ENCODE peak calls at places on chromosomes 6 and 20, in four cellular contexts. One of them, this sample, is unnamed.

GRCh38 chr6:50819906-50820589 is 1.4 kb downstream of the TFAP2B start:
- DNase-seq in glutamatergic neuron: no peak
- DNase-seq in AG09319: no peak
- DNase-seq in stimulated activated CD4-positive, alpha-beta T cell treated with anti-CD3 and anti-CD28 coated beads, Interleukin-4, amount 100 ng/mL, for 4 hours: no peak
- DNase-seq in this sample: no peak

GRCh38 chr6:4364172-4364571 is 228.8 kb upstream of the ECI2 start:
- DNase-seq in glutamatergic neuron: no peak
- DNase-seq in AG09319: no peak
- DNase-seq in stimulated activated CD4-positive, alpha-beta T cell treated with anti-CD3 and anti-CD28 coated beads, Interleukin-4, amount 100 ng/mL, for 4 hours: no peak
- DNase-seq in this sample: no peak

GRCh38 chr20:25254986-25255680 is 7.2 kb downstream of the PYGB start:
- DNase-seq in glutamatergic neuron: no peak
- DNase-seq in AG09319: no peak
- DNase-seq in stimulated activated CD4-positive, alpha-beta T cell treated with anti-CD3 and anti-CD28 coated beads, Interleukin-4, amount 100 ng/mL, for 4 hours: no peak
- DNase-seq in this sample: no peak

GRCh38 chr20:36974660-36975059 is 23.2 kb upstream of the SAMHD1 start:
- DNase-seq in glutamatergic neuron: no peak
- DNase-seq in AG09319: no peak
- DNase-seq in stimulated activated CD4-positive, alpha-beta T cell treated with anti-CD3 and anti-CD28 coated beads, Interleukin-4, amount 100 ng/mL, for 4 hours: no peak
- DNase-seq in this sample: no peak

GRCh38 chr6:15997751-15998388 is 131.0 kb upstream of the MYLIP start:
- DNase-seq in glutamatergic neuron: no peak
- DNase-seq in AG09319: no peak
- DNase-seq in stimulated activated CD4-positive, alpha-beta T cell treated with anti-CD3 and anti-CD28 coated beads, Interleukin-4, amount 100 ng/mL, for 4 hours: no peak
- DNase-seq in this sample: no peak

GRCh38 chr6:36844232-36845170 is 5.3 kb upstream of the CPNE5 start:
- DNase-seq in glutamatergic neuron: no peak
- DNase-seq in AG09319: no peak
- DNase-seq in stimulated activated CD4-positive, alpha-beta T cell treated with anti-CD3 and anti-CD28 coated beads, Interleukin-4, amount 100 ng/mL, for 4 hours: no peak
- DNase-seq in this sample: no peak

GRCh38 chr6:100267721-100268123 is 197.0 kb downstream of the SIM1 start:
- DNase-seq in glutamatergic neuron: no peak
- DNase-seq in AG09319: no peak
- DNase-seq in stimulated activated CD4-positive, alpha-beta T cell treated with anti-CD3 and anti-CD28 coated beads, Interleukin-4, amount 100 ng/mL, for 4 hours: no peak
- DNase-seq in this sample: no peak

GRCh38 chr6:82396964-82397761 is 33.5 kb downstream of the TPBG start:
- DNase-seq in glutamatergic neuron: no peak
- DNase-seq in AG09319: peak
- DNase-seq in stimulated activated CD4-positive, alpha-beta T cell treated with anti-CD3 and anti-CD28 coated beads, Interleukin-4, amount 100 ng/mL, for 4 hours: no peak
- DNase-seq in this sample: no peak

GRCh38 chr6:109340811-109341210 is 41.5 kb downstream of the CD164 start:
- DNase-seq in glutamatergic neuron: no peak
- DNase-seq in AG09319: no peak
- DNase-seq in stimulated activated CD4-positive, alpha-beta T cell treated with anti-CD3 and anti-CD28 coated beads, Interleukin-4, amount 100 ng/mL, for 4 hours: no peak
- DNase-seq in this sample: no peak

GRCh38 chr6:151389640-151390275 is 1.6 kb downstream of the ZBTB2 start:
- DNase-seq in glutamatergic neuron: peak
- DNase-seq in AG09319: no peak
- DNase-seq in stimulated activated CD4-positive, alpha-beta T cell treated with anti-CD3 and anti-CD28 coated beads, Interleukin-4, amount 100 ng/mL, for 4 hours: no peak
- DNase-seq in this sample: no peak

GRCh38 chr6:156809034-156809433 is 31.9 kb downstream of the ARID1B start:
- DNase-seq in glutamatergic neuron: no peak
- DNase-seq in AG09319: no peak
- DNase-seq in stimulated activated CD4-positive, alpha-beta T cell treated with anti-CD3 and anti-CD28 coated beads, Interleukin-4, amount 100 ng/mL, for 4 hours: no peak
- DNase-seq in this sample: no peak